ENCODE peak calls at places on chromosomes 3 and 15, in six cellular contexts. H is NT2/D1; C is fibroblast of the aortic adventitia; P is AG10803; B is cardiac fibroblast; R is naive thymus-derived CD4-positive, alpha-beta T cell. O is an unnamed sample.

GRCh38 chr15:31473384-31474058 is 146.9 kb downstream of the KLF13 start:
- DNase-seq in H (no peak), C (no peak), P (no peak), B (no peak), R (no peak), O (no peak)

GRCh38 chr15:29476503-29477080 is 207.0 kb upstream of the NSMCE3 start:
- DNase-seq in H (no peak), C (no peak), P (no peak), B (no peak), R (no peak), O (no peak)

GRCh38 chr3:32901005-32901932 is 50.2 kb upstream of the CCR4 start:
- DNase-seq in H (no peak), C (no peak), P (peak; percentile 33), B (peak; percentile 15), R (no peak), O (no peak)

GRCh38 chr3:184636774-184637316 is 75.0 kb downstream of the MAGEF1 start:
- DNase-seq in H (peak; percentile 62), C (peak; percentile 51), P (peak; percentile 79), B (peak; percentile 42), R (peak; percentile 58), O (peak; percentile 65)

GRCh38 chr15:68820205-68820588 is 498 bp downstream of the ANP32A start:
- DNase-seq in H (no peak), C (no peak), P (no peak), B (no peak), R (peak; percentile 61), O (no peak)

GRCh38 chr3:4720316-4721075 is 227.3 kb downstream of the ITPR1 start:
- DNase-seq in H (peak; percentile 55), C (peak; percentile 93), P (peak; percentile 91), B (peak; percentile 94), R (no peak), O (peak; percentile 96)

GRCh38 chr3:75001330-75001729 is 386.9 kb upstream of the CNTN3 start:
- DNase-seq in H (no peak), C (peak; percentile 9), P (peak; percentile 9), B (peak; percentile 29), R (no peak), O (peak; percentile 33)

GRCh38 chr15:66413555-66413954 is 26.8 kb downstream of the MAP2K1 start:
- DNase-seq in H (no peak), C (no peak), P (no peak), B (no peak), R (no peak), O (no peak)

GRCh38 chr15:89967892-89968291 is 33.2 kb upstream of the ZNF710 start:
- DNase-seq in H (no peak), C (no peak), P (no peak), B (no peak), R (no peak), O (no peak)

GRCh38 chr3:12759693-12760565 is 870 bp upstream of the TMEM40 start:
- DNase-seq in H (no peak), C (no peak), P (no peak), B (no peak), R (no peak), O (no peak)

GRCh38 chr3:186757214-186757613 is 26.2 kb upstream of the EIF4A2 start:
- DNase-seq in H (no peak), C (no peak), P (no peak), B (no peak), R (no peak), O (no peak)

GRCh38 chr3:53163459-53164387 is 2.7 kb downstream of the PRKCD start:
- DNase-seq in H (no peak), C (no peak), P (no peak), B (no peak), R (no peak), O (no peak)

GRCh38 chr3:169367016-169367415 is 296.5 kb downstream of the MECOM start:
- DNase-seq in H (no peak), C (no peak), P (no peak), B (no peak), R (no peak), O (no peak)

GRCh38 chr3:67593761-67594234 is 60.6 kb downstream of the SUCLG2 start:
- DNase-seq in H (no peak), C (peak; percentile 52), P (peak; percentile 47), B (peak; percentile 44), R (no peak), O (peak; percentile 63)

GRCh38 chr15:75371486-75371885 is 3.1 kb upstream of the MAN2C1 start:
- DNase-seq in H (no peak), C (no peak), P (no peak), B (no peak), R (peak; percentile 8), O (no peak)

GRCh38 chr3:122934251-122934650 is 93.3 kb downstream of the SEMA5B start:
- DNase-seq in H (no peak), C (no peak), P (no peak), B (no peak), R (no peak), O (no peak)

GRCh38 chr3:47421741-47422649 is 41.2 kb downstream of the PTPN23 start:
- DNase-seq in H (no peak), C (no peak), P (peak; percentile 27), B (peak; percentile 36), R (no peak), O (peak; percentile 31)

GRCh38 chr15:53611145-53611920 is 148.1 kb downstream of the WDR72 start:
- DNase-seq in H (no peak), C (no peak), P (no peak), B (peak; percentile 2), R (no peak), O (peak; percentile 21)

GRCh38 chr3:45381168-45381852 is 7.1 kb upstream of the LARS2 start:
- DNase-seq in H (no peak), C (no peak), P (no peak), B (peak; percentile 10), R (no peak), O (no peak)

GRCh38 chr15:70242962-70243685 is 145.4 kb upstream of the TLE3 start:
- DNase-seq in H (no peak), C (no peak), P (no peak), B (no peak), R (no peak), O (no peak)

GRCh38 chr3:178001670-178002101 is 534.5 kb upstream of the KCNMB2 start:
- DNase-seq in H (no peak), C (no peak), P (no peak), B (peak; percentile 53), R (peak; percentile 29), O (no peak)

GRCh38 chr3:5188419-5189405 is 1.2 kb downstream of the EDEM1 start:
- DNase-seq in H (no peak), C (peak; percentile 42), P (peak; percentile 32), B (peak; percentile 55), R (peak; percentile 52), O (peak; percentile 52)

GRCh38 chr3:153285194-153285641 is 123.2 kb downstream of the RAP2B start:
- DNase-seq in H (no peak), C (peak; percentile 79), P (peak; percentile 54), B (peak; percentile 50), R (no peak), O (peak; percentile 69)

GRCh38 chr15:85383470-85384148 is 3.2 kb downstream of the AKAP13 start:
- DNase-seq in H (no peak), C (no peak), P (no peak), B (no peak), R (no peak), O (no peak)

GRCh38 chr15:72284781-72285180 is 12.4 kb upstream of the PARP6 start:
- DNase-seq in H (no peak), C (no peak), P (no peak), B (peak; percentile 27), R (no peak), O (no peak)

GRCh38 chr3:33174711-33175409 is 43.8 kb downstream of the SUSD5 start:
- DNase-seq in H (no peak), C (no peak), P (no peak), B (no peak), R (no peak), O (no peak)

GRCh38 chr3:8501388-8502131 is at the start of gene LMCD1:
- DNase-seq in H (peak; percentile 92), C (peak; percentile 94), P (peak; percentile 98), B (peak; percentile 96), R (peak; percentile 72), O (peak; percentile 98)

GRCh38 chr3:149590691-149591441 is 67.0 kb downstream of the WWTR1 start:
- DNase-seq in H (no peak), C (no peak), P (no peak), B (no peak), R (no peak), O (no peak)

GRCh38 chr15:61380270-61380669 is 151.2 kb upstream of the RORA start:
- DNase-seq in H (no peak), C (no peak), P (no peak), B (no peak), R (no peak), O (no peak)
- H3K4me3 ChIP-seq in H (no peak overlapping the region), C (no peak overlapping the region), P (no peak overlapping the region), B (no peak overlapping the region), R (no peak overlapping the region), O (no peak overlapping the region)

GRCh38 chr3:51980253-51980652 is 3.1 kb upstream of the ACY1 start:
- DNase-seq in H (no peak), C (no peak), P (no peak), B (no peak), R (no peak), O (no peak)
- H3K4me3 ChIP-seq in H (no peak overlapping the region), C (no peak overlapping the region), P (no peak overlapping the region), B (no peak overlapping the region), R (no peak overlapping the region), O (no peak overlapping the region)

GRCh38 chr3:88032245-88032644 is 26.6 kb downstream of the CGGBP1 start:
- DNase-seq in H (no peak), C (no peak), P (peak; percentile 12), B (peak; percentile 25), R (no peak), O (peak; percentile 7)
- H3K4me3 ChIP-seq in H (no peak overlapping the region), C (peak overlapping the region; percentile 42), P (peak overlapping the region; percentile 59), B (peak overlapping the region; percentile 46), R (peak overlapping the region; percentile 59), O (no peak overlapping the region)

GRCh38 chr3:73718326-73719110 is 93.8 kb upstream of the PDZRN3 start:
- DNase-seq in H (no peak), C (peak; percentile 4), P (peak; percentile 47), B (no peak), R (no peak), O (peak; percentile 25)
- H3K4me3 ChIP-seq in H (no peak overlapping the region), C (no peak overlapping the region), P (no peak overlapping the region), B (no peak overlapping the region), R (no peak overlapping the region), O (no peak overlapping the region)

DNA sequence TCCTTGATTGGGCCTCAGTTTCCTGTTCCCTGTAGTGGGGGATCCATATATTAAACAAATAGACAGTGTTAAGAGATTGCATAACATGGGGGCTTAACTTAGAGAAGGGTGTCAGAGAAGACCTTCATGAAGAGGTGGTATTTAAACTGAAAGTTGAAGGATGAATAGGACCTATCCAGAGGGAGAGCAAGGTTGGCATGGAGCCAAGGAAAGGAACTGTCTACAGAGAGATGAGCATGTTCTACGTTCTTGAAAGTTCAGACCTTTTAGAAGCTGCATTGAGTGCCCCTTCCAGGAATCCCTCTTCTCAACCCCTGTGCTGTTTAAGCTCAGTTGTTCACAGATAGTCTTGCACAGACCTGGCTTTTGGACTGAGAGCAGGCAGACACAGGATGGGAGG is 2.4 kb downstream of the HTD2 start:
- DNase-seq in H (no peak), C (peak; percentile 32), P (no peak), B (peak; percentile 31), R (no peak), O (peak; percentile 44)
- H3K4me3 ChIP-seq in H (no peak overlapping the region), C (no peak overlapping the region), P (no peak overlapping the region), B (no peak overlapping the region), R (no peak overlapping the region), O (no peak overlapping the region)